ENCODE peak calls at places on chromosomes 1 and 21, in nine cellular contexts. L is vagina; I is T-helper 22 cell; V is AML-193; Y is heart right ventricle; E is Right ventricle myocardium superior; H is thoracic aorta; W is transverse colon; K is activated CD8-positive, alpha-beta memory T cell treated with anti-CD3 and anti-CD28 coated beads, Interleukin-2, amount 10 ng/mL, durations not matched to agents 7 days and 5 days. M is an unnamed sample.

GRCh38 chr21:42404534-42404933 is 832 bp downstream of the UBASH3A start:
- DNase-seq in W (no peak), L (no peak), I (no peak), E (no peak), K (peak), Y (no peak), V (no peak), H (no peak), M (no peak)

GRCh38 chr1:46517932-46518498 is 28.4 kb downstream of the DMBX1 start:
- DNase-seq in W (peak), V (no peak), E (no peak), K (no peak), Y (no peak), H (no peak), I (no peak), L (no peak), M (no peak)

GRCh38 chr21:32338209-32338921 is 39.7 kb downstream of the MRAP start:
- DNase-seq in L (no peak), H (no peak), V (no peak), W (no peak), K (no peak), I (no peak), Y (no peak), E (no peak), M (no peak)

GRCh38 chr1:153402226-153402625 is 11.4 kb upstream of the S100A8 start:
- DNase-seq in Y (no peak), H (no peak), I (no peak), W (no peak), K (no peak), L (peak), V (no peak), E (no peak), M (no peak)

GRCh38 chr1:202160377-202160940 is at the start of gene PTPN7:
- DNase-seq in L (no peak), H (no peak), Y (no peak), K (peak), I (peak), V (peak), E (peak), W (peak), M (peak)

GRCh38 chr1:236103646-236104218 is 38.6 kb upstream of the GPR137B start:
- DNase-seq in V (peak), E (no peak), H (no peak), Y (peak), I (no peak), W (peak), K (peak), L (no peak), M (peak)

GRCh38 chr1:32703479-32704291 is 1.1 kb upstream of the SYNC start:
- DNase-seq in H (peak), Y (peak), W (no peak), K (no peak), I (no peak), V (no peak), L (no peak), E (peak), M (no peak)

GRCh38 chr1:33111965-33112364 is 31.0 kb downstream of the AZIN2 start:
- DNase-seq in Y (no peak), K (peak), I (no peak), W (no peak), E (no peak), V (peak), L (no peak), H (no peak), M (no peak)

GRCh38 chr1:91689586-91690481 is 189.2 kb downstream of the CDC7 start:
- DNase-seq in H (no peak), E (no peak), I (no peak), Y (no peak), V (no peak), L (no peak), K (no peak), W (no peak), M (no peak)

GRCh38 chr1:210457566-210457965 is 128.9 kb downstream of the HHAT start:
- DNase-seq in L (no peak), K (no peak), H (no peak), I (no peak), V (no peak), W (no peak), Y (no peak), E (no peak), M (no peak)

GRCh38 chr1:115138973-115139372 is 49.7 kb upstream of the TSPAN2 start:
- DNase-seq in L (no peak), H (peak), E (peak), V (peak), K (peak), W (peak), I (peak), Y (peak), M (peak)

GRCh38 chr1:234607091-234608025 is 2.6 kb downstream of the IRF2BP2 start:
- DNase-seq in L (peak), W (peak), K (peak), I (no peak), E (peak), Y (peak), V (peak), H (no peak), M (peak)

GRCh38 chr1:228071839-228072657 is 10.5 kb upstream of the ARF1 start:
- DNase-seq in V (no peak), I (no peak), W (no peak), K (no peak), H (no peak), L (no peak), Y (no peak), E (peak), M (no peak)

GRCh38 chr21:32813265-32813903 is 41.8 kb upstream of the PAXBP1 start:
- DNase-seq in K (no peak), H (no peak), V (no peak), E (no peak), Y (no peak), L (no peak), W (no peak), I (no peak), M (peak)

GRCh38 chr1:179599623-179600249 is 8.1 kb downstream of the TDRD5 start:
- DNase-seq in I (no peak), E (no peak), W (peak), V (peak), Y (no peak), L (no peak), K (no peak), H (no peak), M (peak)

GRCh38 chr1:184533049-184533448 is 146.2 kb downstream of the C1orf21 start:
- DNase-seq in W (no peak), K (no peak), V (peak), L (no peak), E (no peak), I (no peak), H (no peak), Y (no peak), M (peak)

GRCh38 chr1:113836534-113836933 is 24.3 kb upstream of the RSBN1 start:
- DNase-seq in W (no peak), Y (no peak), I (no peak), H (no peak), K (no peak), V (no peak), E (no peak), L (no peak), M (no peak)

GRCh38 chr1:84859866-84860265 is 33.1 kb downstream of the LPAR3 start:
- DNase-seq in V (no peak), H (no peak), Y (no peak), E (no peak), L (no peak), W (no peak), I (no peak), K (no peak), M (no peak)

GRCh38 chr1:204377800-204378608 is 18.3 kb upstream of the PLEKHA6 start:
- DNase-seq in H (no peak), I (peak), W (peak), K (peak), Y (no peak), E (peak), V (peak), L (no peak), M (peak)

GRCh38 chr1:9808459-9808858 is 15.3 kb downstream of the CLSTN1 start:
- DNase-seq in I (no peak), W (no peak), L (no peak), K (no peak), E (no peak), H (no peak), Y (no peak), V (no peak), M (no peak)

M was measured in KBM-7.